ENCODE peak calls at places on chromosomes 2 and 18, in four cellular contexts. One of them, this sample, is unnamed.

GRCh38 chr2:239745386-239745785 is 279.8 kb downstream of the NDUFA10 start:
- DNase-seq in H1: no peak
- DNase-seq in GM12878: no peak
- DNase-seq in K562: no peak
- DNase-seq in this sample: no peak

GRCh38 chr2:51424418-51424817 is 392.5 kb upstream of the NRXN1 start:
- DNase-seq in GM12878: no peak
- DNase-seq in H1: peak
- DNase-seq in K562: no peak
- DNase-seq in this sample: no peak

GRCh38 chr2:25505630-25506029 is 163.9 kb upstream of the DNMT3A start:
- DNase-seq in K562: no peak
- DNase-seq in GM12878: no peak
- DNase-seq in H1: no peak
- DNase-seq in this sample: no peak

GRCh38 chr2:46179037-46179621 is 118.1 kb upstream of the EPAS1 start:
- DNase-seq in K562: peak
- DNase-seq in GM12878: peak
- DNase-seq in H1: no peak
- DNase-seq in this sample: peak

GRCh38 chr2:167331636-167332232 is 443.5 kb downstream of the XIRP2 start:
- DNase-seq in K562: no peak
- DNase-seq in GM12878: no peak
- DNase-seq in H1: peak
- DNase-seq in this sample: peak

GRCh38 chr18:59459352-59460059 is 100.4 kb upstream of the LMAN1 start:
- DNase-seq in H1: no peak
- DNase-seq in GM12878: no peak
- DNase-seq in K562: peak
- DNase-seq in this sample: peak

GRCh38 chr18:24763765-24764548 is 303.5 kb downstream of the HRH4 start:
- DNase-seq in K562: no peak
- DNase-seq in H1: no peak
- DNase-seq in GM12878: no peak
- DNase-seq in this sample: no peak

GRCh38 chr2:120490091-120490798 is 144.3 kb downstream of the INHBB start:
- DNase-seq in K562: no peak
- DNase-seq in GM12878: no peak
- DNase-seq in H1: no peak
- DNase-seq in this sample: no peak

GRCh38 chr2:73225513-73226360 is 7.3 kb downstream of the PRADC1 start:
- DNase-seq in H1: no peak
- DNase-seq in GM12878: no peak
- DNase-seq in K562: no peak
- DNase-seq in this sample: no peak

GRCh38 chr2:151102196-151102692 is 159.4 kb downstream of the RBM43 start:
- DNase-seq in K562: no peak
- DNase-seq in GM12878: no peak
- DNase-seq in H1: no peak
- DNase-seq in this sample: peak

GRCh38 chr2:42788-43187 is 3.5 kb downstream of the FAM110C start:
- DNase-seq in GM12878: no peak
- DNase-seq in H1: no peak
- DNase-seq in K562: no peak
- DNase-seq in this sample: no peak

GRCh38 chr2:215967590-215968373 is 45.6 kb downstream of the MREG start:
- DNase-seq in H1: no peak
- DNase-seq in K562: no peak
- DNase-seq in GM12878: no peak
- DNase-seq in this sample: no peak

GRCh38 chr2:120575966-120576365 is 159.7 kb upstream of the GLI2 start:
- DNase-seq in H1: no peak
- DNase-seq in K562: no peak
- DNase-seq in GM12878: no peak
- DNase-seq in this sample: no peak

GRCh38 chr18:7567487-7568425 is 640 bp downstream of the PTPRM start:
- DNase-seq in K562: no peak
- DNase-seq in GM12878: no peak
- DNase-seq in H1: no peak
- DNase-seq in this sample: peak

GRCh38 chr2:216011320-216011849 is 2.0 kb downstream of the MREG start:
- DNase-seq in GM12878: no peak
- DNase-seq in K562: no peak
- DNase-seq in H1: no peak
- DNase-seq in this sample: no peak

GRCh38 chr18:50460062-50460461 is 85.2 kb downstream of the SKA1 start:
- DNase-seq in K562: no peak
- DNase-seq in H1: no peak
- DNase-seq in GM12878: no peak
- DNase-seq in this sample: no peak

GRCh38 chr18:69220529-69220928 is 180.2 kb upstream of the DOK6 start:
- DNase-seq in K562: no peak
- DNase-seq in GM12878: no peak
- DNase-seq in H1: no peak
- DNase-seq in this sample: no peak

GRCh38 chr2:2507471-2507997 is 176.5 kb upstream of the MYT1L start:
- DNase-seq in H1: no peak
- DNase-seq in K562: no peak
- DNase-seq in GM12878: no peak
- DNase-seq in this sample: no peak

GRCh38 chr2:233331536-233331935 is 22.8 kb upstream of the DGKD start:
- DNase-seq in GM12878: peak
- DNase-seq in K562: no peak
- DNase-seq in H1: no peak
- DNase-seq in this sample: no peak

GRCh38 chr18:31634331-31634713 is 42.6 kb downstream of the TTR start:
- DNase-seq in K562: no peak
- DNase-seq in GM12878: peak
- DNase-seq in H1: no peak
- DNase-seq in this sample: no peak

GRCh38 chr2:241885701-241886643 is 16.4 kb downstream of the RTP5 start:
- DNase-seq in H1: no peak
- DNase-seq in GM12878: no peak
- DNase-seq in K562: no peak
- DNase-seq in this sample: no peak

DNA sequence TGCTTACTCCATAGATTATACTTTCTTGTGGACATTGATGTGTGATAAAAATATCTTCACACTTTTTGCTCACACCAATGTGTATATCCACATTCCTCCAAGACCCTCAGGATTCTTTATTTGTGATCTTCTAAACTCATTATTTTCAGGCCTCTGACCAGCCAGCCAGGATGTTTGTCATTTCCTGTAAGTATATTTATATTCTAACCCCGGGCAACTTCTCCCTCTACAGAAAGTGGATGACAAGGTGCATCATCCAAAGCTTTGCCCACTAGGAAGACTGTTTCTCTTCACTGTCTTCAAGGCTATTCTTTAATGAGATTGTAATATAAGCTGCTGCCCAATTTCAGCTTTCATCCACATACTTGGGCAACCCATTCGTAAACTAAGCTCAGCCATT is 3.6 kb upstream of the CWC22 start:
- DNase-seq in GM12878: no peak
- DNase-seq in H1: no peak
- DNase-seq in K562: no peak
- DNase-seq in this sample: no peak
- H2AFZ ChIP-seq in GM12878: no peak
- H2AFZ ChIP-seq in H1: no peak
- H2AFZ ChIP-seq in K562: no peak
- H2AFZ ChIP-seq in this sample: peak

GRCh38 chr2:217854684-217855083 is 148.1 kb downstream of the TNS1 start:
- DNase-seq in H1: no peak
- DNase-seq in GM12878: no peak
- DNase-seq in K562: no peak
- DNase-seq in this sample: no peak
- TF ChIP-seq NRF1 in H1: no peak
- TF ChIP-seq NRF1 in GM12878: no peak
- TF ChIP-seq NRF1 in K562: no peak
- TF ChIP-seq NRF1 in this sample: no peak

GRCh38 chr2:237464757-237465391 is 22.2 kb upstream of the MLPH start:
- DNase-seq in K562: no peak
- DNase-seq in GM12878: no peak
- DNase-seq in H1: no peak
- DNase-seq in this sample: no peak

GRCh38 chr2:237466266-237466665 is 20.8 kb upstream of the MLPH start:
- DNase-seq in K562: no peak
- DNase-seq in GM12878: no peak
- DNase-seq in H1: no peak
- DNase-seq in this sample: peak

GRCh38 chr2:237459741-237460174 is 27.3 kb upstream of the MLPH start:
- DNase-seq in GM12878: no peak
- DNase-seq in H1: no peak
- DNase-seq in K562: peak
- DNase-seq in this sample: no peak

GRCh38 chr2:237467447-237468179 is 19.4 kb upstream of the MLPH start:
- DNase-seq in GM12878: no peak
- DNase-seq in H1: no peak
- DNase-seq in K562: no peak
- DNase-seq in this sample: no peak

DNA sequence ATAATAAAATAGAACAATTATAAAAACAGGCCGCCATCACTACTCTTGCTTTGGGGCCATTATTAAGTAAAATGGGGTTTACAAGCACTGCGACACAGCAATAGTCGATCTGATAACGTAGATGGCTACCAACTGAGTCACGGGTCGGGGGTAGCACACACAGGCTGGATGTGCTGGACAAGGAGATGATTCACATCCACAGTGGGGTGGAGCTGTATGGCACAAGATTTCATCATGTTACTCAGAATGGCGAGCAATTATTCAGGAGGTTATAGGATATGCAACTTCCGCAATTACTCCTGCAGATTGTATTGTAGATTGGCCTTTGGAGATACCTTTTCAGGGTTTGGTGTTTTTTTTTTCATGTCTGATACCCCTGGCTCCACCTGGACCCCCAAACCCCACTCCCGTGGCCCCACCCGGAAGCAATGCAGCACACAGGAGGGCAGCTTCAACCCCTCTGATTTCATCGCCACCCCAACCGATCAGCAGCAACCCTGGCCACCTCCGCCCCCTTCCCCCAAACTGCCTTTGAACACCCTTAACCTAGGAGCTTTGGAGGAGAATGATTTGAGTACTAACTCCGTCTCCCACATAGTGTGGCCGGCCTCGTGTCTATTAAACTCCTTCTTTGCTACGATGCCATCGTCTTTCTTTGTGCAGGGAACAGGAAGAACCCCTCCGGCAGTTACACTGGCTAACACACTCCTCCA is 21.4 kb upstream of the MLPH start:
- DNase-seq in GM12878: no peak
- DNase-seq in H1: no peak
- DNase-seq in K562: peak
- DNase-seq in this sample: no peak
- H2AFZ ChIP-seq in GM12878: no peak
- H2AFZ ChIP-seq in H1: no peak
- H2AFZ ChIP-seq in K562: peak
- H2AFZ ChIP-seq in this sample: peak

DNA sequence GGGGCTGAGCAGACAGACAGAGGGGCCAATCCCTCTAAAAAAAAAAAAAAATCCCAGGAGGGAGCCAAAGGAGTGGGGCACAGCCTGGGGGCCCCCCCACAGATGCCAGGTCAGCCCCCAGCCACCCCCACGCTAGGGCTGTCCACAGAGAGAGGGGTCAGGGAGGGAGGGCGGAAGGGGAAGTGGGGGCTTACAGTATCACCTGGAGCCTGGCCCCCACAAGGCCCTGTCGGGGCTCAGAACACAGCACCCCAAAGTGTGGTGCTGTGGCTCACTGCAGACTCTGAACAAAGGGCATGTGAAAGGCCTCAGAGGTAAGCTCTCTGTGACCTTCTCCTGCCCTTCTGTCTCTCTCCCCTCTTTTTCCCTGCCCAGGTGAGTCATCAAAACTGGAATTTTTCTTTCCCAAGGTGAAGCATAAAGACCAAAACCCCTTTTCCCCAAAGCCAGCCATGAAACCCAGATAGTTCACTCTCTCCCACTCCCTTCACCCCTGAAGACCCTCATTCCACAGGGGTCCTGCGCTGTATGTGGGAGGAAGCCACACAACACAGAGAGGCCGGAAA is 13.9 kb downstream of the BIN1 start:
- DNase-seq in K562: no peak
- DNase-seq in H1: no peak
- DNase-seq in GM12878: no peak
- DNase-seq in this sample: no peak
- TF ChIP-seq NRF1 in K562: no peak
- TF ChIP-seq NRF1 in H1: no peak
- TF ChIP-seq NRF1 in GM12878: no peak
- TF ChIP-seq NRF1 in this sample: no peak

This sample was measured in SK-N-SH.